ENCODE peak calls at places on chromosomes 7 and 10, in eight cellular contexts. One of them, this sample, is unnamed.

GRCh38 chr10:74140553-74140952 is 10.1 kb downstream of the AP3M1 start:
- DNase-seq in HS-27A: no peak
- DNase-seq in nephron progenitor cell: no peak
- DNase-seq in H54: no peak
- DNase-seq in T47D: no peak
- DNase-seq in fibroblast of villous mesenchyme: no peak
- DNase-seq in IMR-90: no peak
- DNase-seq in tibial artery: no peak
- DNase-seq in this sample: no peak

GRCh38 chr7:154910125-154910524 is 92.8 kb downstream of the PAXIP1 start:
- DNase-seq in HS-27A: no peak
- DNase-seq in nephron progenitor cell: no peak
- DNase-seq in H54: no peak
- DNase-seq in T47D: no peak
- DNase-seq in fibroblast of villous mesenchyme: no peak
- DNase-seq in IMR-90: no peak
- DNase-seq in tibial artery: no peak
- DNase-seq in this sample: no peak

GRCh38 chr7:44894881-44895600 is 9.7 kb upstream of the PURB start:
- DNase-seq in HS-27A: no peak
- DNase-seq in nephron progenitor cell: no peak
- DNase-seq in H54: no peak
- DNase-seq in T47D: no peak
- DNase-seq in fibroblast of villous mesenchyme: peak
- DNase-seq in IMR-90: no peak
- DNase-seq in tibial artery: no peak
- DNase-seq in this sample: no peak

GRCh38 chr7:106566174-106566573 is 94.8 kb downstream of the CCDC71L start:
- DNase-seq in HS-27A: no peak
- DNase-seq in nephron progenitor cell: no peak
- DNase-seq in H54: no peak
- DNase-seq in T47D: no peak
- DNase-seq in fibroblast of villous mesenchyme: no peak
- DNase-seq in IMR-90: no peak
- DNase-seq in tibial artery: no peak
- DNase-seq in this sample: no peak

GRCh38 chr10:29736325-29737208 is 101.8 kb upstream of the SVIL start:
- DNase-seq in HS-27A: no peak
- DNase-seq in nephron progenitor cell: peak
- DNase-seq in H54: peak
- DNase-seq in T47D: peak
- DNase-seq in fibroblast of villous mesenchyme: peak
- DNase-seq in IMR-90: peak
- DNase-seq in tibial artery: peak
- DNase-seq in this sample: peak

GRCh38 chr10:121721257-121721656 is 123.0 kb upstream of the FGFR2 start:
- DNase-seq in HS-27A: no peak
- DNase-seq in nephron progenitor cell: no peak
- DNase-seq in H54: no peak
- DNase-seq in T47D: no peak
- DNase-seq in fibroblast of villous mesenchyme: no peak
- DNase-seq in IMR-90: no peak
- DNase-seq in tibial artery: no peak
- DNase-seq in this sample: no peak

GRCh38 chr7:150405584-150406310 is 26.6 kb downstream of the ZNF775 start:
- DNase-seq in HS-27A: no peak
- DNase-seq in nephron progenitor cell: peak
- DNase-seq in H54: no peak
- DNase-seq in T47D: no peak
- DNase-seq in fibroblast of villous mesenchyme: no peak
- DNase-seq in IMR-90: peak
- DNase-seq in tibial artery: peak
- DNase-seq in this sample: no peak

GRCh38 chr7:132652507-132652906 is 76.2 kb upstream of the PLXNA4 start:
- DNase-seq in HS-27A: no peak
- DNase-seq in nephron progenitor cell: no peak
- DNase-seq in H54: no peak
- DNase-seq in T47D: no peak
- DNase-seq in fibroblast of villous mesenchyme: no peak
- DNase-seq in IMR-90: no peak
- DNase-seq in tibial artery: no peak
- DNase-seq in this sample: no peak

GRCh38 chr10:3251172-3251571 is 78.6 kb upstream of the PITRM1 start:
- DNase-seq in HS-27A: no peak
- DNase-seq in nephron progenitor cell: no peak
- DNase-seq in H54: no peak
- DNase-seq in T47D: no peak
- DNase-seq in fibroblast of villous mesenchyme: no peak
- DNase-seq in IMR-90: no peak
- DNase-seq in tibial artery: no peak
- DNase-seq in this sample: no peak

GRCh38 chr10:126135177-126135576 is 238.8 kb downstream of the FANK1 start:
- DNase-seq in HS-27A: no peak
- DNase-seq in nephron progenitor cell: no peak
- DNase-seq in H54: no peak
- DNase-seq in T47D: no peak
- DNase-seq in fibroblast of villous mesenchyme: peak
- DNase-seq in IMR-90: peak
- DNase-seq in tibial artery: no peak
- DNase-seq in this sample: peak

GRCh38 chr10:71761105-71761511 is 12.2 kb downstream of the VSIR start:
- DNase-seq in HS-27A: no peak
- DNase-seq in nephron progenitor cell: no peak
- DNase-seq in H54: no peak
- DNase-seq in T47D: no peak
- DNase-seq in fibroblast of villous mesenchyme: no peak
- DNase-seq in IMR-90: no peak
- DNase-seq in tibial artery: no peak
- DNase-seq in this sample: no peak

GRCh38 chr10:62264126-62264525 is 4.5 kb downstream of the RTKN2 start:
- DNase-seq in HS-27A: no peak
- DNase-seq in nephron progenitor cell: no peak
- DNase-seq in H54: no peak
- DNase-seq in T47D: no peak
- DNase-seq in fibroblast of villous mesenchyme: no peak
- DNase-seq in IMR-90: no peak
- DNase-seq in tibial artery: no peak
- DNase-seq in this sample: no peak

GRCh38 chr7:112138453-112138852 is 67.7 kb downstream of the DOCK4 start:
- DNase-seq in HS-27A: no peak
- DNase-seq in nephron progenitor cell: no peak
- DNase-seq in H54: no peak
- DNase-seq in T47D: no peak
- DNase-seq in fibroblast of villous mesenchyme: no peak
- DNase-seq in IMR-90: no peak
- DNase-seq in tibial artery: no peak
- DNase-seq in this sample: no peak

GRCh38 chr7:94149776-94150545 is 145.8 kb upstream of the BET1 start:
- DNase-seq in HS-27A: no peak
- DNase-seq in nephron progenitor cell: no peak
- DNase-seq in H54: no peak
- DNase-seq in T47D: no peak
- DNase-seq in fibroblast of villous mesenchyme: no peak
- DNase-seq in IMR-90: peak
- DNase-seq in tibial artery: no peak
- DNase-seq in this sample: peak

GRCh38 chr10:95049919-95050318 is 19.4 kb downstream of the CYP2C8 start:
- DNase-seq in HS-27A: no peak
- DNase-seq in nephron progenitor cell: no peak
- DNase-seq in H54: no peak
- DNase-seq in T47D: no peak
- DNase-seq in fibroblast of villous mesenchyme: no peak
- DNase-seq in IMR-90: no peak
- DNase-seq in tibial artery: no peak
- DNase-seq in this sample: no peak

GRCh38 chr7:159028456-159029401 is 115.9 kb downstream of the VIPR2 start:
- DNase-seq in HS-27A: no peak
- DNase-seq in nephron progenitor cell: no peak
- DNase-seq in H54: no peak
- DNase-seq in T47D: no peak
- DNase-seq in fibroblast of villous mesenchyme: no peak
- DNase-seq in IMR-90: no peak
- DNase-seq in tibial artery: peak
- DNase-seq in this sample: no peak

This sample was measured in fibroblast of pulmonary artery.